ENCODE peak calls at places on chromosome 10, in six cellular contexts. E, N, X, Z, H and O are unnamed samples.

GRCh38 chr10:74103560-74104248 is 46.9 kb downstream of the AP3M1 start:
- DNase-seq in N (peak; percentile 51), H (peak; percentile 57), Z (no peak), E (no peak), X (no peak), O (no peak)

GRCh38 chr10:29951441-29951931 is 107.9 kb downstream of the JCAD start:
- DNase-seq in E (no peak), Z (peak; percentile 66), H (no peak), N (no peak), X (no peak), O (no peak)

GRCh38 chr10:48332166-48332870 is 25.8 kb downstream of the MAPK8 start:
- DNase-seq in X (no peak), Z (peak; percentile 26), E (no peak), N (no peak), H (no peak), O (no peak)

GRCh38 chr10:34967411-34967880 is 122.7 kb downstream of the CUL2 start:
- DNase-seq in E (peak; percentile 66), Z (peak; percentile 33), X (peak; percentile 44), N (no peak), H (no peak), O (no peak)

GRCh38 chr10:47181057-47181849 is 118.7 kb upstream of the GDF10 start:
- DNase-seq in H (no peak), X (no peak), E (no peak), Z (no peak), N (no peak), O (no peak)

GRCh38 chr10:91996266-91996665 is 72.7 kb downstream of the BTAF1 start:
- DNase-seq in H (no peak), Z (no peak), N (no peak), E (no peak), X (no peak), O (no peak)

GRCh38 chr10:61836233-61836887 is 65.1 kb upstream of the ARID5B start:
- DNase-seq in H (no peak), N (no peak), E (no peak), X (no peak), Z (no peak), O (no peak)

GRCh38 chr10:33937259-33937658 is 602.8 kb upstream of the NRP1 start:
- DNase-seq in Z (no peak), X (no peak), N (no peak), H (peak; percentile 2), E (no peak), O (no peak)

GRCh38 chr10:131125511-131126225 is 185.9 kb downstream of the TCERG1L start:
- DNase-seq in H (no peak), E (no peak), Z (no peak), N (no peak), X (no peak), O (no peak)

GRCh38 chr10:132904169-132904813 is 38.1 kb downstream of the CFAP46 start:
- DNase-seq in H (peak; percentile 70), X (peak; percentile 14), N (peak; percentile 46), Z (no peak), E (peak; percentile 63), O (peak; percentile 70)

GRCh38 chr10:4183761-4184261 is 398.8 kb upstream of the KLF6 start:
- DNase-seq in X (no peak), E (no peak), H (no peak), Z (no peak), N (no peak), O (no peak)

GRCh38 chr10:4177826-4178225 is 392.8 kb upstream of the KLF6 start:
- DNase-seq in H (no peak), N (no peak), E (no peak), X (no peak), Z (no peak), O (no peak)

GRCh38 chr10:4181690-4182089 is 396.7 kb upstream of the KLF6 start:
- DNase-seq in X (no peak), E (no peak), H (no peak), Z (no peak), N (no peak), O (no peak)

GRCh38 chr10:4176500-4177281 is 391.7 kb upstream of the KLF6 start:
- DNase-seq in N (no peak), E (no peak), H (no peak), Z (no peak), X (no peak), O (no peak)

GRCh38 chr10:4181075-4181474 is 396.1 kb upstream of the KLF6 start:
- DNase-seq in N (no peak), Z (no peak), E (no peak), H (no peak), X (no peak), O (no peak)
- TF ChIP-seq CTCF in N (no peak), Z (no peak), E (no peak), H (no peak), X (no peak), O (no peak)

DNA sequence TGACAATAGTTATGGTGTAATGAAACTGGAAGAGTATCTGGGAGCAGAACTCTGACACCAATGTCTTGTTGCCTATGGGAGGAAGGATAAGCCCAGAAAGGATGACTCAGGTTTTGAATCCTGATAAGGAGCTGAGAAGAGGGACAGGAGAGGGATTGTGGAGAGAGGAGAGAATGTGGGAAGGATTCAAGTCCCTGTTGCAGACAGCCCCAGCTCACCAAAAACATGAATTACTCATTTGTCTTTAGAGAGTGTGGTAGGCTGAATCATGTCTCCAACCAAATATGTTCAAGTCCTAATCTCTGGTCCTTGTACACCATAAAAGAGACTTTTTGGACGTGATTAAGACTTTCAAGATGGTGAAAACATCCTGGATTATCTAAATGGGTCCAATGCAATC is 206.9 kb upstream of the PHYHIPL start:
- DNase-seq in N (no peak), X (no peak), E (no peak), H (no peak), Z (no peak), O (no peak)
- H3K4me1 ChIP-seq in N (peaks cover 14% of the 10 kb centered on the region), X (no peaks in the 10 kb centered on the region), E (no peaks in the 10 kb centered on the region), H (peaks cover 35% of the 10 kb centered on the region), Z (no peaks in the 10 kb centered on the region), O (no peaks in the 10 kb centered on the region)

DNA sequence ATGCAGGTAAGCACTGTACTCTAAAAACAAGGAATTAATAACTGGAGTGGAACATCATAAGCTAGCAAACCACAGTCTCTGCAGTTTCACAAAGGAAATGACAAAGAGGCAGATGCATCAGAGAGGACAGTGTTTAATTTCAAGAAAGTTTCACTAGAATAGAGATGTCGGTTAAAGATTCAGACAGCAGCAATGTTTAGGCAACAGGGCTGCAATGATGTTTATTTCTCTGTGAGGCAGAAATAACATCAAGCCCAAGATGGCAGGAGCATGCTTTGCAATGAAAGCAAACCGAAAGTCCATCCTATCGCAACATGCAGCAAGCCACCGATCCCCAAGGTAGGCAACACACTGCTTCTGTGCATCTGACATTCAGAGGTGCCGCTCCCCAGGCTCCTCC is 81.8 kb downstream of the FGFR2 start:
- DNase-seq in N (no peak), X (no peak), H (no peak), E (no peak), Z (no peak), O (no peak)
- TF ChIP-seq CTCF in N (no peak), X (no peak), H (no peak), E (no peak), Z (no peak), O (no peak)

GRCh38 chr10:122852261-122852660 is 6.6 kb upstream of the CUZD1 start:
- DNase-seq in H (no peak), N (no peak), E (no peak), Z (no peak), X (no peak), O (no peak)

GRCh38 chr10:122856902-122857301 is 11.2 kb upstream of the CUZD1 start:
- DNase-seq in Z (no peak), H (no peak), N (no peak), X (no peak), E (no peak), O (no peak)

GRCh38 chr10:122853665-122854313 is 8.1 kb upstream of the CUZD1 start:
- DNase-seq in E (no peak), H (no peak), Z (no peak), N (no peak), X (no peak), O (no peak)

GRCh38 chr10:122854648-122855047 is 9.0 kb upstream of the CUZD1 start:
- DNase-seq in N (peak; percentile 64), H (no peak), E (no peak), X (no peak), Z (no peak), O (no peak)

DNA sequence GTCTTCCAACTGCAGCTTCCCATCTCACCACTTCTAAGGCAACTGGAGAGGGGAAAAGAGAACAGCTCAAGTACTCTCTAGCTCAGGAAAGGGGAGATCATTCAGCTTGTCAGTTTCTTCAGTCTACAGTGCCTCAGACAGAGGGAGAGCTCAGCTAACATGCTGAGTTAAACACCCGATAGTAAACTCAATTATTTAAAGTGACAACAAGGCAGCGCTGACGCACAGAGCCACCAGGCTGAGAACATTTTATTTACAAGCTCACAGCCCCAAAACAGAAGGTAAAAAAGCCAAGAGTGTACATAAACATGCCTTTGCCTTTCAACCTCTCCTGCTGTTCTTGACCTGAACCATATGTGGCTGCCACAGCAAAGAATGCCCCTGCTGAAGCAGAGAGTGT is 10.1 kb upstream of the CUZD1 start:
- DNase-seq in X (no peak), N (no peak), E (no peak), H (no peak), Z (no peak), O (no peak)
- H3K4me1 ChIP-seq in X (no peaks in the 10 kb centered on the region), N (peaks cover 79% of the 10 kb centered on the region), E (no peaks in the 10 kb centered on the region), H (no peaks in the 10 kb centered on the region), Z (peaks cover 2% of the 10 kb centered on the region), O (no peaks in the 10 kb centered on the region)